ENCODE peak calls at places on chromosomes 5 and 9, in six cellular contexts. J, L, D, Q, U and S are unnamed samples.

GRCh38 chr5:24609694-24610093 is 35.1 kb downstream of the CDH10 start:
- DNase-seq in J (no peak), L (no peak), D (no peak), Q (no peak), U (no peak), S (no peak)

GRCh38 chr5:169650701-169651331 is 13.7 kb downstream of the DOCK2 start:
- DNase-seq in J (no peak), L (no peak), D (no peak), Q (no peak), U (no peak), S (no peak)

GRCh38 chr9:125293134-125293533 is 31.5 kb downstream of the GAPVD1 start:
- DNase-seq in J (no peak), L (no peak), D (no peak), Q (no peak), U (no peak), S (no peak)

GRCh38 chr5:167244583-167244982 is 1046.9 kb upstream of the WWC1 start:
- DNase-seq in J (no peak), L (no peak), D (no peak), Q (no peak), U (no peak), S (no peak)

GRCh38 chr5:163760498-163760897 is 255.1 kb downstream of the MAT2B start:
- DNase-seq in J (no peak), L (no peak), D (no peak), Q (no peak), U (no peak), S (no peak)

GRCh38 chr5:85278193-85278592 is 893.5 kb upstream of the EDIL3 start:
- DNase-seq in J (no peak), L (no peak), D (no peak), Q (no peak), U (no peak), S (no peak)

GRCh38 chr5:171484460-171484899 is 65.0 kb downstream of the FGF18 start:
- DNase-seq in J (no peak), L (no peak), D (no peak), Q (no peak), U (peak), S (no peak)

GRCh38 chr5:16552666-16553343 is 64.0 kb downstream of the RETREG1 start:
- DNase-seq in J (peak), L (peak), D (peak), Q (peak), U (peak), S (no peak)

GRCh38 chr9:4661165-4662095 is 664 bp upstream of the PLPP6 start:
- DNase-seq in J (no peak), L (no peak), D (no peak), Q (no peak), U (no peak), S (no peak)

GRCh38 chr5:26864061-26864460 is 174.3 kb downstream of the CDH9 start:
- DNase-seq in J (no peak), L (no peak), D (no peak), Q (no peak), U (no peak), S (no peak)

GRCh38 chr5:116771466-116772151 is 197.0 kb upstream of the SEMA6A start:
- DNase-seq in J (no peak), L (no peak), D (peak), Q (peak), U (no peak), S (no peak)

GRCh38 chr5:138743506-138743905 is 9.7 kb upstream of the CTNNA1 start:
- DNase-seq in J (no peak), L (no peak), D (no peak), Q (no peak), U (no peak), S (peak)

GRCh38 chr5:141412853-141413539 is at the start of gene PCDHGA10:
- DNase-seq in J (peak), L (peak), D (no peak), Q (peak), U (peak), S (no peak)

GRCh38 chr9:92035146-92035545 is 80.1 kb downstream of the SPTLC1 start:
- DNase-seq in J (no peak), L (no peak), D (no peak), Q (no peak), U (no peak), S (no peak)

GRCh38 chr9:36163049-36163839 is 5.9 kb upstream of the CCIN start:
- DNase-seq in J (no peak), L (no peak), D (no peak), Q (peak), U (no peak), S (no peak)

GRCh38 chr5:80193421-80193820 is 62.4 kb downstream of the SERINC5 start:
- DNase-seq in J (no peak), L (no peak), D (no peak), Q (no peak), U (no peak), S (no peak)

GRCh38 chr9:131889437-131890244 is 149.8 kb upstream of the RAPGEF1 start:
- DNase-seq in J (no peak), L (no peak), D (no peak), Q (peak), U (no peak), S (no peak)

GRCh38 chr5:55593115-55593472 is 58.3 kb upstream of the PLPP1 start:
- DNase-seq in J (no peak), L (peak), D (no peak), Q (no peak), U (no peak), S (no peak)

GRCh38 chr5:72647806-72648205 is 140.6 kb upstream of the ZNF366 start:
- DNase-seq in J (no peak), L (no peak), D (no peak), Q (no peak), U (no peak), S (no peak)

GRCh38 chr9:95174038-95174437 is 143.5 kb downstream of the FANCC start:
- DNase-seq in J (no peak), L (no peak), D (no peak), Q (no peak), U (no peak), S (no peak)

GRCh38 chr9:131824953-131825495 is 85.1 kb upstream of the RAPGEF1 start:
- DNase-seq in J (no peak), L (no peak), D (no peak), Q (no peak), U (no peak), S (no peak)

GRCh38 chr5:75395277-75395676 is 58.3 kb downstream of the HMGCR start:
- DNase-seq in J (no peak), L (no peak), D (no peak), Q (no peak), U (no peak), S (no peak)

GRCh38 chr5:175547810-175548209 is 69.5 kb downstream of the SFXN1 start:
- DNase-seq in J (no peak), L (no peak), D (no peak), Q (no peak), U (no peak), S (no peak)

GRCh38 chr5:177425196-177425800 is 1.2 kb upstream of the GRK6 start:
- DNase-seq in J (no peak), L (peak), D (no peak), Q (peak), U (no peak), S (no peak)

GRCh38 chr9:15142903-15143534 is 164.0 kb downstream of the TTC39B start:
- DNase-seq in J (no peak), L (no peak), D (no peak), Q (no peak), U (peak), S (no peak)

GRCh38 chr5:35478856-35479682 is 138.6 kb upstream of the SPEF2 start:
- DNase-seq in J (no peak), L (no peak), D (no peak), Q (no peak), U (no peak), S (no peak)

GRCh38 chr9:108278341-108278740 is 577.4 kb downstream of the ACTL7B start:
- DNase-seq in J (no peak), L (no peak), D (no peak), Q (no peak), U (no peak), S (no peak)

GRCh38 chr9:33132249-33132772 is 34.8 kb downstream of the B4GALT1 start:
- DNase-seq in J (no peak), L (no peak), D (no peak), Q (no peak), U (no peak), S (peak)

GRCh38 chr5:113293068-113293571 is 141.7 kb downstream of the TSSK1B start:
- DNase-seq in J (no peak), L (no peak), D (no peak), Q (no peak), U (no peak), S (no peak)

GRCh38 chr5:86833868-86834267 is 216.1 kb downstream of the COX7C start:
- DNase-seq in J (no peak), L (no peak), D (no peak), Q (no peak), U (no peak), S (no peak)

GRCh38 chr5:160539431-160539830 is 117.8 kb downstream of the PTTG1 start:
- DNase-seq in J (no peak), L (no peak), D (no peak), Q (no peak), U (no peak), S (no peak)

GRCh38 chr5:136004436-136004835 is 24.4 kb upstream of the TGFBI start:
- DNase-seq in J (no peak), L (no peak), D (no peak), Q (no peak), U (no peak), S (no peak)

GRCh38 chr5:152593388-152593787 is 188.3 kb upstream of the NMUR2 start:
- DNase-seq in J (no peak), L (no peak), D (no peak), Q (no peak), U (no peak), S (no peak)

GRCh38 chr5:116340799-116341198 is 233.8 kb downstream of the SEMA6A start:
- DNase-seq in J (no peak), L (no peak), D (no peak), Q (no peak), U (no peak), S (no peak)

GRCh38 chr5:19886123-19886921 is 101.7 kb downstream of the CDH18 start:
- DNase-seq in J (no peak), L (no peak), D (no peak), Q (no peak), U (no peak), S (no peak)

GRCh38 chr9:132878695-132879064 is at the start of gene SPACA9:
- DNase-seq in J (peak), L (peak), D (peak), Q (peak), U (peak), S (peak)

GRCh38 chr5:6820851-6821479 is 107.7 kb downstream of the TENT4A start:
- DNase-seq in J (no peak), L (no peak), D (no peak), Q (no peak), U (peak), S (no peak)

GRCh38 chr5:93245226-93245625 is 335.8 kb downstream of the NR2F1-AS1 start:
- DNase-seq in J (no peak), L (no peak), D (no peak), Q (no peak), U (no peak), S (no peak)

GRCh38 chr5:148973455-148973854 is 89.4 kb downstream of the SH3TC2 start:
- DNase-seq in J (no peak), L (no peak), D (no peak), Q (no peak), U (no peak), S (no peak)

GRCh38 chr5:148972396-148972795 is 90.5 kb downstream of the SH3TC2 start:
- DNase-seq in J (no peak), L (peak), D (no peak), Q (no peak), U (no peak), S (no peak)

GRCh38 chr5:148970876-148971275 is 92.0 kb downstream of the SH3TC2 start:
- DNase-seq in J (no peak), L (no peak), D (no peak), Q (no peak), U (no peak), S (no peak)

GRCh38 chr5:148974638-148975330 is 88.1 kb downstream of the SH3TC2 start:
- DNase-seq in J (no peak), L (no peak), D (no peak), Q (no peak), U (no peak), S (no peak)

DNA sequence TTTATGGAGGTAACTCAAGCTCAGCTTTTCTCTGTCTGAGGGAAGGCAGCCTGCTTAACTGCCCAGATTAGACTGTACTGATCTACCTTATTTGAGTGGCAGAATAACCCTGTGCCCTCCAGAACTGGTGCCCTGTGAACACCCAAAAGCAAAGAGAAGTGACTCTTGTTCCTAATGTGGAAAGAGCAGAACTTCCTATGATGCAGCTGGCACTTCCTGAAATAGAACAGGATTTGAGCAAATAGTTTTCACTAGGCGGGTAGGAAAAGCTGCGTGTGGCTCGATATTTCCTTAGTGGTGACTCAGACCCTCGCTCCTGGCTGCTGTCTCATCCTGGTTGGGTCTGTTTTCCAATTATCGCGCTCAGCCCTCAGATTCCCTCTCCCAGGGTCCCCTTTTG is 89.9 kb downstream of the SH3TC2 start:
- DNase-seq in J (no peak), L (no peak), D (peak), Q (no peak), U (peak), S (no peak)
- TF ChIP-seq CTCF in J (no peak), L (no peak), D (no peak), Q (no peak), U (no peak), S (no peak)

GRCh38 chr9:121353246-121353975 is 16.6 kb downstream of the STOM start:
- DNase-seq in J (peak), L (no peak), D (no peak), Q (no peak), U (no peak), S (no peak)
- TF ChIP-seq POLR2A in J (no peak), L (no peak), D (no peak), Q (no peak), U (no peak), S (no peak)

DNA sequence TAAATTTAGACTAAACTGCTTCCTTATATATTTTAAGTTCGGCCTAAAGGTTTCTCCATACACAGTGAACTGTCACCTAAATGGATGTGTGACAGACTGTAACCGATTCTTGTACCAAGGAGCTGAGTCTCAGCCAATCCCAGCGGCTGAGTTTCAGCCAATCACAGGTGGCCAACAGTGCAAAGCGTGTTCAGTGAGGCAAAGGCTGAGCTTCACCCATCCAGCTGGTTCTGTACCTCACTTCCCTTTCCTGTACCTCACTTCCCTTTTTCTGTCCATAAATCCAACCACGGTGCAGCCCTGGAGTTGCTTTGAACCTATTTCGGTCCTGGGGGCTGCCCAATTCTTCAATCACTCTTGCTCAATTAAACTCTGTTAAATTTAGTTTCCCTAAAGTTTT is 15.7 kb upstream of the TBC1D9B start:
- DNase-seq in J (no peak), L (no peak), D (no peak), Q (no peak), U (no peak), S (no peak)
- TF ChIP-seq CTCF in J (no peak), L (no peak), D (no peak), Q (no peak), U (no peak), S (no peak)

GRCh38 chr5:148968311-148968710 is 94.6 kb downstream of the SH3TC2 start:
- DNase-seq in J (no peak), L (no peak), D (no peak), Q (no peak), U (no peak), S (no peak)

GRCh38 chr5:148969291-148969690 is 93.6 kb downstream of the SH3TC2 start:
- DNase-seq in J (no peak), L (no peak), D (no peak), Q (no peak), U (no peak), S (no peak)

GRCh38 chr5:148966937-148967336 is 95.9 kb downstream of the SH3TC2 start:
- DNase-seq in J (no peak), L (no peak), D (no peak), Q (no peak), U (no peak), S (no peak)

GRCh38 chr5:148966348-148966747 is 96.5 kb downstream of the SH3TC2 start:
- DNase-seq in J (no peak), L (peak), D (peak), Q (no peak), U (no peak), S (no peak)

DNA sequence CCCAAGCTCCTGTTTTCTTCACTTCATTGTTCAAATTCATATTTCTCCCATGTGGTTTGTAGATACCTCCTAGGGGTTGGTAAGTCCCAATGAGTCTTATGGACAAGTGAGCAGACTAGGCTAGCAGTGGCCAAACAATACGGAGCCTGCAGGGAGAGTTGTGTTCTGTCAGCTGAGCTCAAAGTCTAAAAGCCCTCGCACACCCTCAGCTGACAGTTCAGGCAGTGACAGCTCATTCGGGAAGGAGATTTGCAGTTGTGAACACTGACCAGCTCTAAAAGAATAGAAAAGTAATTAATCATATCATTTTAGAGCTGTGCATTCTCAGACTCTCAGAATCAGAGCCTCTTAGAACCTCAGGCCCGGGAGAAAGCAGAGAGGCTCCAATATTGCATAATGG is 95.1 kb downstream of the SH3TC2 start:
- DNase-seq in J (no peak), L (no peak), D (peak), Q (no peak), U (no peak), S (no peak)
- TF ChIP-seq POLR2A in J (no peak), L (no peak), D (no peak), Q (no peak), U (no peak), S (no peak)

DNA sequence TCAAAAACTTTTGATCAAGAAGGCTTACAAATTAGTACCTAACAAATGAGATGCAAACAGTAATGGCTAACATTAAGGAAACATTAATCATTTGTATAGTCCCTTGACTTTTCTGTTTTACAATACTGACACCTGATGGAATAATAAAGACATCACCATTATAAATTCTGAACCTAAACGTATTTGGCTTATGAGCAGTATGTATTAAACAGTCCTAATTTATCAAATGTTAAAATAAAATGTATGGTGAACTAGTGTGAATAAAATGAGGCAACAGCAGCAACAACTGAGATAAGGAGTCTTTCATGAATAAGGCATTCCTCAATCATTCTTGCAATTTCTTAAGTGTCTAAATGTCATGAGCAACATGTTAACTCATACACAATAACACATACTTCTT is 6.0 kb downstream of the PUM3 start:
- DNase-seq in J (no peak), L (no peak), D (no peak), Q (no peak), U (no peak), S (no peak)
- TF ChIP-seq CTCF in J (peak), L (peak), D (no peak), Q (peak), U (peak), S (no peak)

DNA sequence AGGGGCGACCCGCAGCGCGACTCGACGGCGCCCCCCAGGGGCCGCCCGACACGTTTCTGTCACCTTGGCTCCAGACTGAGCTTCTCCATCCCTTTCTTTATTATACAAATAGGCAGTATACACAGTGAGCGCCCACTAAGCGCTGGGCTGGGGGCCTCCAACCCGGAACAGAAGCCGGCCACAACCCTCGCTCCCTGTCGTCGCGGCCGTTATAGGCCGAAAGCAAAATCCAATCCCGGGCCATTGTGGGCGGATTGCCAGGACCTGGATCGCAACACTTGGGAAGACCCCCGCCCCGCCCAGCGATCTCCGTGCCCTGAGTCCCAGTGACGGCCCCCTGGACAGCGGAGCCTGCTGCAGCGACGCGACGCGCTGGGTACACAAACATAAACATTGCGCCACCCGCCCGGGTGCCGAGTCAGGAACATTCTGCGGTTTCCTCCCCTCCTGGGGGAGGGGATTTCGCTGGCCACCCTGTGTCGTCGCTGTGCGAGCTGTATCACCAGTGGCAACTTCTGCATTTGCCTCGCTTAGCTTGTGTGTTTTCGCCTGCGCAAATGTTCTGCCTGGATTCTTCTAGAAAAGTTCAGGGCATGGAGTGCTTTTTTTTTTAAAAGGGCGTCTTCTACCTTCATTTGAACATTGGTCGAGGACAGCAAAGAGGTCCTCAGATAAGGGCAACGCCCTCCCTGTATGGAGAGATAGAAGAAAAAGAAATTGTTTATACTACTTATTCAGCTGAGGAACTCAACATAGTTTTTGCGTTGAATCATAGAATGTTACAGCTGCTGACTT is 1.3 kb upstream of the DUSP1 start:
- DNase-seq in J (peak), L (peak), D (peak), Q (peak), U (no peak), S (peak)
- TF ChIP-seq POLR2A in J (peak), L (peak), D (no peak), Q (peak), U (no peak), S (peak)

DNA sequence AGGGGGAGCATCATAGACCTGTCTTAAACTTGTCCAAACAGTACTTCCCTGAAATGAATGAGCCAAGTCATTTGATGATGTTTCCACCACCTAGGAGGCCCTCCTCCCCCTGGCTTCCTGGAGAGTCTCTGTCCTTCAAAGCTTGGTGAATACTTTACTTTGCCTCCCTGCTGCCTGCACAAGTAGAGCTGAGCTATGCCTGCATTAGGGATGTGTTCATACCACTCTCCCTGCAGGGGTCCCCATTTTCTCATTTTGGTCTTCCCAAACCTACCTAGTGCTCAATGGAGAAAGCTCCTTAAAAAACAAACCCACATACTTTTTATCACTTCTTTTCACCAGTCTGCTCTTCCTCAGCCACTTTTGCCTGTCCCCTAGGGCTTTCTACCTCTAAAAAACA is 7.7 kb downstream of the CCNI2 start:
- DNase-seq in J (no peak), L (no peak), D (no peak), Q (no peak), U (no peak), S (no peak)
- TF ChIP-seq CTCF in J (no peak), L (no peak), D (no peak), Q (peak), U (peak), S (no peak)